ENCODE peak calls at places on chromosome 18, in five cellular contexts. P is activated naive CD8-positive, alpha-beta T cell treated with anti-CD3 and anti-CD28 coated beads, Interleukin-2, amount 50 U/mL, for 24 hours; T is LoVo; J is stimulated activated CD8-positive, alpha-beta memory T cell treated with anti-CD3 and anti-CD28 coated beads, Interleukin-7, amount 100 ng/mL, for 4 hours; X is hippocampal formation. B is an unnamed sample.

GRCh38 chr18:36872329-36872728 is 43.4 kb downstream of the KIAA1328 start:
- DNase-seq in P (no peak), T (no peak), J (no peak), X (peak), B (no peak)

GRCh38 chr18:60021556-60021955 is 121.8 kb downstream of the PMAIP1 start:
- DNase-seq in P (no peak), T (no peak), J (no peak), X (no peak), B (no peak)

GRCh38 chr18:78473563-78473962 is 506.1 kb upstream of the SALL3 start:
- DNase-seq in P (no peak), T (no peak), J (no peak), X (no peak), B (no peak)

GRCh38 chr18:56019908-56020307 is 431.9 kb upstream of the TCF4 start:
- DNase-seq in P (no peak), T (no peak), J (no peak), X (no peak), B (no peak)

GRCh38 chr18:22286576-22286975 is 117.2 kb downstream of the GATA6 start:
- DNase-seq in P (no peak), T (peak), J (no peak), X (no peak), B (no peak)

GRCh38 chr18:55517055-55517454 is 70.9 kb downstream of the TCF4 start:
- DNase-seq in P (no peak), T (no peak), J (no peak), X (no peak), B (no peak)

GRCh38 chr18:26493021-26493420 is 55.3 kb downstream of the KCTD1 start:
- DNase-seq in P (no peak), T (no peak), J (no peak), X (no peak), B (no peak)

GRCh38 chr18:3246636-3247242 is 862 bp upstream of the MYL12A start:
- DNase-seq in P (peak), T (no peak), J (no peak), X (peak), B (no peak)

GRCh38 chr18:28113271-28114023 is 63.5 kb downstream of the CDH2 start:
- DNase-seq in P (no peak), T (no peak), J (no peak), X (no peak), B (no peak)

GRCh38 chr18:76339246-76339620 is 155.8 kb downstream of the ZNF516 start:
- DNase-seq in P (no peak), T (no peak), J (no peak), X (no peak), B (no peak)

GRCh38 chr18:50594931-50595330 is 35.0 kb downstream of the MAPK4 start:
- DNase-seq in P (no peak), T (peak), J (no peak), X (no peak), B (no peak)

GRCh38 chr18:55695091-55695490 is 107.1 kb upstream of the TCF4 start:
- DNase-seq in P (no peak), T (no peak), J (no peak), X (no peak), B (no peak)

GRCh38 chr18:11408555-11408954 is 200.8 kb upstream of the SLC35G4 start:
- DNase-seq in P (no peak), T (no peak), J (no peak), X (no peak), B (no peak)

GRCh38 chr18:59900222-59901128 is 679 bp downstream of the PMAIP1 start:
- DNase-seq in P (peak), T (peak), J (peak), X (no peak), B (peak)

GRCh38 chr18:8948471-8949149 is 153.9 kb upstream of the NDUFV2 start:
- DNase-seq in P (no peak), T (peak), J (no peak), X (no peak), B (no peak)

GRCh38 chr18:78602430-78602829 is 377.2 kb upstream of the SALL3 start:
- DNase-seq in P (no peak), T (no peak), J (no peak), X (no peak), B (no peak)

GRCh38 chr18:53153281-53153680 is 813.3 kb downstream of the DCC start:
- DNase-seq in P (peak), T (no peak), J (no peak), X (no peak), B (no peak)

GRCh38 chr18:51321696-51322095 is 124.2 kb upstream of the MEX3C start:
- DNase-seq in P (no peak), T (no peak), J (no peak), X (no peak), B (no peak)

GRCh38 chr18:32362484-32362883 is 108.2 kb downstream of the GAREM1 start:
- DNase-seq in P (no peak), T (no peak), J (no peak), X (no peak), B (no peak)

GRCh38 chr18:49839012-49839411 is 25.7 kb upstream of the ACAA2 start:
- DNase-seq in P (no peak), T (no peak), J (no peak), X (no peak), B (no peak)

GRCh38 chr18:24381126-24381525 is 16.5 kb downstream of the OSBPL1A start:
- DNase-seq in P (no peak), T (no peak), J (no peak), X (no peak), B (peak)

GRCh38 chr18:63339920-63340484 is 20.4 kb upstream of the BCL2 start:
- DNase-seq in P (peak), T (no peak), J (no peak), X (peak), B (no peak)